ENCODE peak calls at places on chromosomes 12 and 14, in four cellular contexts. W is SK-N-SH, X is thoracic aorta, S is left lung. T is an unnamed sample.

GRCh38 chr12:130041983-130042812 is 120.1 kb upstream of the FZD10 start:
- DNase-seq in W (peak; percentile 94), X (no peak), S (peak; percentile 80), T (no peak)

GRCh38 chr12:2170376-2170775 is 117.6 kb downstream of the CACNA1C start:
- DNase-seq in W (no peak), X (peak; percentile 25), S (no peak), T (no peak)

GRCh38 chr12:90978117-90978770 is 23.3 kb upstream of the CCER1 start:
- DNase-seq in W (peak; percentile 32), X (no peak), S (no peak), T (no peak)

GRCh38 chr12:92912052-92912451 is 17.0 kb downstream of the EEA1 start:
- DNase-seq in W (no peak), X (no peak), S (no peak), T (no peak)

GRCh38 chr12:14913381-14913781 is 25.0 kb downstream of the ERP27 start:
- DNase-seq in W (no peak), X (no peak), S (no peak), T (no peak)

GRCh38 chr14:73634333-73634833 is 10.4 kb upstream of the DNAL1 start:
- DNase-seq in W (peak; percentile 16), X (no peak), S (peak; percentile 88), T (no peak)

GRCh38 chr14:27387458-27387857 is 789.6 kb upstream of the NOVA1 start:
- DNase-seq in W (no peak), X (no peak), S (no peak), T (no peak)

GRCh38 chr14:92507174-92507768 is 6.3 kb upstream of the RIN3 start:
- DNase-seq in W (no peak), X (no peak), S (peak; percentile 86), T (no peak)

GRCh38 chr12:104535383-104535782 is 78.6 kb downstream of the CHST11 start:
- DNase-seq in W (no peak), X (no peak), S (no peak), T (no peak)

GRCh38 chr12:57016348-57016747 is at the start of gene TAC3:
- DNase-seq in W (peak; percentile 58), X (no peak), S (no peak), T (no peak)

GRCh38 chr14:70641548-70642312 is at the start of gene TTC9:
- DNase-seq in W (peak; percentile 89), X (no peak), S (peak; percentile 89), T (no peak)

GRCh38 chr12:120150919-120151525 is 34.5 kb upstream of the RAB35 start:
- DNase-seq in W (no peak), X (no peak), S (no peak), T (no peak)

GRCh38 chr14:67763158-67763822 is 53.1 kb downstream of the ZFYVE26 start:
- DNase-seq in W (no peak), X (no peak), S (no peak), T (no peak)

GRCh38 chr12:78406776-78407335 is 457.7 kb upstream of the SYT1 start:
- DNase-seq in W (no peak), X (no peak), S (no peak), T (no peak)

GRCh38 chr14:73026243-73026844 is 562 bp downstream of the ZFYVE1 start:
- DNase-seq in W (no peak), X (peak; percentile 4), S (no peak), T (no peak)

GRCh38 chr12:13530966-13531365 is 334.4 kb downstream of the EMP1 start:
- DNase-seq in W (no peak), X (no peak), S (peak; percentile 59), T (no peak)

GRCh38 chr12:57483466-57483865 is 3.8 kb upstream of the ARHGAP9 start:
- DNase-seq in W (no peak), X (no peak), S (no peak), T (no peak)

GRCh38 chr12:120485914-120486881 is 9.7 kb upstream of the DYNLL1 start:
- DNase-seq in W (peak; percentile 16), X (no peak), S (no peak), T (no peak)

GRCh38 chr12:14211829-14212455 is 153.5 kb upstream of the ATF7IP start:
- DNase-seq in W (no peak), X (no peak), S (no peak), T (no peak)

GRCh38 chr14:22569106-22569748 is 19.8 kb downstream of the DAD1 start:
- DNase-seq in W (no peak), X (no peak), S (no peak), T (no peak)

DNA sequence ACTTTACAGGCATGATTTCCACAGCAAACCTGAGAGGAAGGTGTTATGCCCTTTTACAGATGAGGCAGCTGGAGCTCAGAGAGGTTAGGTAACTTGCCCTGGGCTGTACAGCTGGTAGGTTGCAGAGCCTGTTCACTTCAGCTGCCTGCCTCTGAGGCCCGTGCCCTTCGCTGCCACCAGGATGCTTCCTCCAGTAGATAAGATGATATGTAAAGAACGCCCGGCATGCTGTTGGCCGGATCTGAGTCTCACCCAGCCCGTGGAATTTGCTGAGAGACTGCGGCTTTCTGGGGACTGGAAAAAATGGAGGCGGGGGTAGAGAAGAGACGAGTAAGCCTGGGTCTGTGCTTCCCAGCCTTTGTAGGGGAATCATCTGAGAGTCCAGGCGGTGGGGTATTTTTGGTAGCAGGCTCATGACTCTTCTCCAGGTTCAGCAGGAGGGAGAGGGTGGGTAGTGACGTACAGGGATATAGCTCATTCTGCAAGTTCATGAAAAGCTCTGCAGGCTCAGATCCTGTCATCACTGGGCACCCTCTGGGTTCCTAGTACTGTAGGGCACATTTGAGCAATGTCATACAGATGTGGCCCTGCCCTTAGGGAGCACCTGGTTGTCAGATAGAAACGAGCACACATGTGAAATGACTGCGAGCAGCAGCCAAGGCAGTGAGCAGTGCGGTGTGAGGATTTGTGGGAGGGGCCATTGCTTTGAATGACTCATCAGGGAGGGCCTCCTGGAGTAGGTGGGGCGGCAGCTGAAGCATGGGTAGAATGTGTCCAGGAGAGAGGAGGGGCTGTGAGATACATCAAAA is 159.4 kb downstream of the TSPAN9 start:
- DNase-seq in W (peak; percentile 51), X (no peak), S (peak; percentile 5), T (no peak)
- H3K27ac ChIP-seq in W (no peak overlapping the region), X (no peak overlapping the region), S (no peak overlapping the region), T (no peak overlapping the region)

DNA sequence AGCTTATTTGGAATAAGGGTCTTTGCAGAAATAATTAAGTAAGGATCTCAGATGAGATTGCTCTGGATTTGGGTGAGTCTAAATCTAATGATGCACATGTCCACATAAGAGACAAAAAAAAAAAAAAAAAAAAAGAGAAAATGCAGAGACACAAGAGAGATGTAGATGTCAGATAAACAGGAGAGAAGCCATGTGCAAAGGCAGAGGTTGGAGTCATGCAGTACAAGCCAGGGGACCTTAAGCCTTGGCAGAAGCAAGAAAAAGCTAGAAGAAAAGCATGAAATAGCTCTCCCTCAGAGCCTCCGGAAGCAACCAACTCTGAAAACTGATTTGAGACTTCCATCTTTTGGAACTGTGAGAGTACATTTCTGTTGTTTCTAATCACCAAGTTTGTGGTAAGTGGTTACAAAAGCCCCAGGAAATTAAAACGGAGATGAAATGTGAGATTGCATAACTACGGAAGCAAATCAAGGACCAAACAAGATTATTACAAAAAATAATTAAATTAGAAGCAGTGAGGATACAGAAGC is 1304.0 kb upstream of the SEL1L start:
- DNase-seq in W (no peak), X (no peak), S (no peak), T (no peak)
- H3K4me3 ChIP-seq in W (no peak overlapping the region), X (no peak overlapping the region), S (no peak overlapping the region), T (no peak overlapping the region)

DNA sequence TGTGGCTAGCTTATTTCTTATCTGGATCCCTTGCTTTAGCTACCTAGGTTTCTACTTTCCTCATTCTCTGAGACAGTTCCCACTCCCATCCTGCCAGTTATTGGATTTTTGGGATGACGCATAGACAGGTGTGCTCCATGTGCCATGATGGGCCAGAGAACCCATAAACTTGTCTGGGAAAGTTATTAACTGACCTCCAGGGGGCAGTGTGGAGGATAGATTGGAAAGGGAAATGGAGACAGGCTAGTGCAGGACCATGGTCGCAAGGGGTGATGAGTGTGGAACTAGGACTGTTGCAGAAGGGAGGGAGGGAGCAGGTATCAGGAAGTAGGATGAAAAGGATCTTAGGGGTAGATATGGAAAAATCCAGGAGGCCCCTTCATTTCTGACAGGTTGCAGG is 80.3 kb downstream of the ESRRB start:
- DNase-seq in W (peak; percentile 62), X (no peak), S (no peak), T (peak; percentile 18)
- TF ChIP-seq CTCF in W (peak; percentile 61), X (no peak), S (peak; percentile 54), T (peak; percentile 31)

GRCh38 chr14:103733651-103734050 is 18.0 kb downstream of the ZFYVE21 start:
- DNase-seq in W (no peak), X (no peak), S (peak; percentile 58), T (no peak)
- H3K27ac ChIP-seq in W (no peak overlapping the region), X (no peak overlapping the region), S (no peak overlapping the region), T (no peak overlapping the region)

GRCh38 chr14:94936411-94936892 is 166.5 kb upstream of the GSC start:
- DNase-seq in W (peak; percentile 85), X (peak; percentile 5), S (peak; percentile 57), T (no peak)
- H3K4me3 ChIP-seq in W (no peak overlapping the region), X (peak overlapping the region; percentile 73), S (no peak overlapping the region), T (no peak overlapping the region)

DNA sequence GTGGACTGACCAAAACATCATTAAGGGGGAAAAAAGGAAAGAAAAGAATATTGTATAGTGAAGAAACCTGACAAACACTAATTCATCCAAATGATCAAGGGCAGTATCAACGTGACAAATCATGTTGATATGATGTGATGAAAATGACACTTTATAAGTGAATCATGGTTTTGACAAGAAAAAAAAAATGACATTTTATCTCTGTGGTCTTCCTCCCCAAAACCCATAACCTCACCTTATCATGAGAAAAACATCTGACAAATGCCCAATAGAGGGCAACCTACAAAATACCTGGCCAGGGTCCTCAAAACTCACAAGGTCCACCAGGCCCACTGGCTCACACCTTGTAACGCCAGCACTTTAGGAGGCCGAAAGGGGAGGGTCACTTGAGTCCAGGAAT is 13.8 kb downstream of the TMED10 start:
- DNase-seq in W (no peak), X (no peak), S (no peak), T (no peak)
- TF ChIP-seq CTCF in W (no peak), X (no peak), S (no peak), T (no peak)

GRCh38 chr14:64711039-64711438 is 6.8 kb downstream of the PLEKHG3 start:
- DNase-seq in W (no peak), X (no peak), S (no peak), T (no peak)

GRCh38 chr14:64708148-64709004 is 4.2 kb downstream of the PLEKHG3 start:
- DNase-seq in W (no peak), X (no peak), S (peak; percentile 85), T (peak; percentile 66)

GRCh38 chr14:64707661-64708060 is 3.4 kb downstream of the PLEKHG3 start:
- DNase-seq in W (no peak), X (no peak), S (no peak), T (no peak)

GRCh38 chr14:64706552-64707193 is 2.4 kb downstream of the PLEKHG3 start:
- DNase-seq in W (peak; percentile 67), X (no peak), S (peak; percentile 73), T (no peak)

GRCh38 chr14:64709126-64709525 is 4.9 kb downstream of the PLEKHG3 start:
- DNase-seq in W (no peak), X (no peak), S (no peak), T (no peak)
- H3K27ac ChIP-seq in W (no peak overlapping the region), X (peak overlapping the region; percentile 91), S (peak overlapping the region; percentile 93), T (peak overlapping the region; percentile 13)

GRCh38 chr12:6869049-6870021 is 2.0 kb downstream of the TPI1 start:
- DNase-seq in W (peak; percentile 82), X (no peak), S (no peak), T (peak; percentile 73)
- H3K4me3 ChIP-seq in W (peak overlapping the region; percentile 91), X (peak overlapping the region; percentile 99), S (peak overlapping the region; percentile 100), T (no peak overlapping the region)